ENCODE peak calls at places on chromosomes 6 and 20, in six cellular contexts. S is stomach; X is right lobe of liver; H is RWPE1; A is CD8-positive, alpha-beta T cell; B is HCT116. U is an unnamed sample.

GRCh38 chr20:4018015-4018748 is 2.8 kb upstream of the RNF24 start:
- DNase-seq in B (no peak), S (no peak), X (no peak), A (no peak), H (peak), U (no peak)

GRCh38 chr20:9359561-9360308 is 154.7 kb upstream of the LAMP5 start:
- DNase-seq in X (no peak), H (peak), S (peak), A (no peak), B (peak), U (no peak)

GRCh38 chr6:42572523-42572922 is 8.7 kb downstream of the UBR2 start:
- DNase-seq in H (no peak), S (no peak), A (no peak), B (no peak), X (no peak), U (no peak)

GRCh38 chr20:33896509-33896908 is 85.4 kb downstream of the CHMP4B start:
- DNase-seq in A (no peak), H (no peak), B (no peak), S (no peak), X (no peak), U (no peak)

GRCh38 chr6:37784585-37784967 is 35.0 kb upstream of the ZFAND3 start:
- DNase-seq in X (no peak), A (no peak), B (no peak), H (no peak), S (no peak), U (no peak)

GRCh38 chr6:166032366-166033171 is 135.1 kb downstream of the TBXT start:
- DNase-seq in H (no peak), S (no peak), A (no peak), X (no peak), B (peak), U (no peak)

GRCh38 chr20:46083531-46084061 is 6.2 kb downstream of the NCOA5 start:
- DNase-seq in X (no peak), A (no peak), H (no peak), S (no peak), B (no peak), U (no peak)

GRCh38 chr6:144678844-144679243 is 393.7 kb downstream of the UTRN start:
- DNase-seq in S (no peak), H (no peak), X (no peak), B (no peak), A (no peak), U (no peak)

GRCh38 chr20:31572701-31573554 is 32.2 kb upstream of the ID1 start:
- DNase-seq in S (peak), X (peak), A (peak), B (peak), H (peak), U (peak)

GRCh38 chr6:35668708-35669440 is 19.8 kb downstream of the FKBP5 start:
- DNase-seq in S (no peak), H (no peak), A (no peak), X (no peak), B (no peak), U (no peak)

GRCh38 chr6:37977715-37978114 is 158.2 kb downstream of the ZFAND3 start:
- DNase-seq in B (no peak), S (no peak), A (no peak), H (no peak), X (no peak), U (no peak)

GRCh38 chr6:15244605-15245360 is 1.1 kb upstream of the JARID2 start:
- DNase-seq in X (peak), A (no peak), H (peak), S (peak), B (no peak), U (peak)

GRCh38 chr20:46592580-46593362 is 42.3 kb upstream of the OCSTAMP start:
- DNase-seq in S (no peak), A (no peak), H (no peak), X (no peak), B (peak), U (peak)

GRCh38 chr6:33975631-33976424 is 170.1 kb downstream of the GRM4 start:
- DNase-seq in B (no peak), H (no peak), X (no peak), A (no peak), S (peak), U (no peak)

GRCh38 chr6:11854418-11855165 is 76.0 kb upstream of the ADTRP start:
- DNase-seq in X (no peak), B (no peak), S (no peak), H (peak), A (no peak), U (no peak)

GRCh38 chr20:58708246-58708931 is 15.8 kb downstream of the NPEPL1 start:
- DNase-seq in S (peak), X (peak), A (no peak), H (no peak), B (no peak), U (peak)

GRCh38 chr6:108837236-108837971 is 10.8 kb upstream of the ARMC2 start:
- DNase-seq in X (no peak), B (no peak), S (no peak), H (no peak), A (no peak), U (no peak)

GRCh38 chr20:25622450-25623224 is 1.2 kb downstream of the NANP start:
- DNase-seq in H (peak), A (no peak), S (no peak), X (no peak), B (no peak), U (no peak)
- TF ChIP-seq CTCF in H (no peak), A (no peak), S (no peak), X (no peak), B (no peak), U (no peak)

GRCh38 chr6:160015778-160016684 is 47.1 kb downstream of the IGF2R start:
- DNase-seq in B (no peak), A (no peak), S (no peak), X (no peak), H (no peak), U (no peak)
- H3K27ac ChIP-seq in B (no peak), A (peak), S (no peak), X (no peak), H (no peak), U (no peak)

GRCh38 chr6:137762168-137763090 is 104.6 kb upstream of the TNFAIP3 start:
- DNase-seq in S (no peak), H (no peak), X (no peak), B (no peak), A (no peak), U (no peak)

GRCh38 chr6:137764464-137764863 is 102.6 kb upstream of the TNFAIP3 start:
- DNase-seq in A (no peak), B (no peak), X (no peak), S (no peak), H (peak), U (no peak)

GRCh38 chr6:137765044-137765443 is 102.0 kb upstream of the TNFAIP3 start:
- DNase-seq in X (no peak), A (no peak), H (peak), S (no peak), B (no peak), U (no peak)

GRCh38 chr6:137763436-137763835 is 103.6 kb upstream of the TNFAIP3 start:
- DNase-seq in S (no peak), X (no peak), B (no peak), A (no peak), H (no peak), U (no peak)

DNA sequence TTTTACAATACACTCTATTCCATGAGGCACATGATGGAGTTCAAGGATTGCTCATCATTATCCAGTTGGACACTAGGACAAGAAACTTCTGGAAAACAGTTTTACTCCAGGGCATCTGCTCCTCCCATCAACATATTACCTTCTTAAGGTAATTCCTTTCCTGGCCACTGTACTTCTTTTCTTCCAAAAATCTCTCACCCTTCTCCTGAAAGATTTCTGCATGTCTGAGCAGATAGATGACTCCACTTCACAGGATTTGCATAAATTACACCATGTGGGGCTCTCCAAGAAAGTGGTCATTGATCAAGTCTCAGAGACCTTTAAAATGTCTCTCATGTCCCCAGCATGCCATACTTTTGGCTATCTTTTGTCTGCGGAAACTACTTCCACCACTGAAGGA is 103.2 kb upstream of the TNFAIP3 start:
- DNase-seq in B (no peak), H (peak), X (no peak), S (no peak), A (no peak), U (no peak)
- TF ChIP-seq CTCF in B (no peak), H (no peak), X (no peak), S (no peak), A (no peak), U (no peak)

GRCh38 chr6:113655761-113656160 is 201.4 kb upstream of the MARCKS start:
- DNase-seq in B (no peak), A (no peak), H (no peak), S (no peak), X (no peak), U (no peak)

GRCh38 chr6:113650610-113650979 is 206.6 kb upstream of the MARCKS start:
- DNase-seq in S (no peak), H (no peak), B (no peak), X (no peak), A (no peak), U (no peak)

GRCh38 chr6:113651920-113652319 is 205.2 kb upstream of the MARCKS start:
- DNase-seq in S (no peak), B (no peak), X (no peak), H (no peak), A (no peak), U (no peak)

GRCh38 chr6:113651120-113651519 is 206.0 kb upstream of the MARCKS start:
- DNase-seq in S (no peak), A (no peak), H (no peak), B (no peak), X (no peak), U (no peak)

DNA sequence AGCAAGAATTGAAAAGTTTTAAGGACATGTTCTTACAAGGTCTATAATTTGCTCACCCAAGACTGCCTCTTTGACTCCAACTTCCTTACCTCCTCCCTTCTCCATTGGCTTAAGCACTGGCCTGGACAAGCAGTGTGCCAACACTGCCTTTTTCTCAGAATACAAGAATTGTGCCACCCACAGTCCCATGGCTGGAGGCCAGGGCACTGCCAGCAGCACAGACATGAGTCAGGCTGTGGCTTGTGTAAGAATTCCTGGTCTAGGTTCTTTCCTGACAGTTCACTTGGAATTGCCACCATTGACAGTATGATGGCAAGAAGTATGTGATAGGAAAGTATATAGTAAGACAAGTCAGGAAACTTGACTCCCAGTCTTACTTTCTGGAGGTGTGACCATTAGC is 202.7 kb upstream of the MARCKS start:
- DNase-seq in A (no peak), B (peak), S (peak), X (peak), H (peak), U (peak)
- H3K27ac ChIP-seq in A (no peak), B (no peak), S (no peak), X (peak), H (peak), U (peak)

DNA sequence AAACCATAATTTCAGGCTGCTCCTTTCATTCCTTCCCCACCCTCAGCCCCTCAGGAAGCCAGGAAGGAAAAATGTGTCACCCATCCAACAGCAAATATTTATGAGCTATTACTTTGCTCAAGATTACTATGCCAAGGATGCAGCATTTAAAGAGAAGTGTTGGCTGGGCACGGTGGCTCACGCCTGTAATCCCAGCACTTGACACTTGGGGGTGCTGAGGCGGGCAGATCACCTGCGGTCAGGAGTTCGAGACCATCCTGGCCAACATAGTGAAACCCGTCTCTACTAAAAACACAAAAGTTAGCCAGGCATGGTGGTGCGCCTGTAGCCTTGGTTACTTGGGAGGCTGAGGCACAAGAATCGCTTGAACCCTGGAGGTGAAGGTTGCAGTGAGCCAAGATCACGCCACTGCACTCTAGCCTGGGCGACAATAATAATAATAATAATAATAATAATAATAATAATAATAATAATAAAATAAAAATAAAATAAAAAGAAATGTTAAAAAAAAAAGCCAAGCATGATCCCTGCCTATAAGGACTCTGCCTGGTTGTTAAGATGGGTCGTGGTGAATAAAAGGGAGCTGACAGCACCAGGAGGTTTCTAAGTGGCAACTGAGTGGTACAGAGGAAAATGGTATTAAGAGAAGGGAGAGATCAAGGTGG is 20.5 kb upstream of the TIAM2 start:
- DNase-seq in B (no peak), X (no peak), A (no peak), S (no peak), H (no peak), U (no peak)
- TF ChIP-seq CTCF in B (peak), X (no peak), A (no peak), S (no peak), H (no peak), U (no peak)

GRCh38 chr6:121503633-121504032 is 68.2 kb downstream of the GJA1 start:
- DNase-seq in B (no peak), A (no peak), H (no peak), X (no peak), S (no peak), U (no peak)
- H3K27ac ChIP-seq in B (no peak), A (no peak), H (no peak), X (no peak), S (no peak), U (peak)

DNA sequence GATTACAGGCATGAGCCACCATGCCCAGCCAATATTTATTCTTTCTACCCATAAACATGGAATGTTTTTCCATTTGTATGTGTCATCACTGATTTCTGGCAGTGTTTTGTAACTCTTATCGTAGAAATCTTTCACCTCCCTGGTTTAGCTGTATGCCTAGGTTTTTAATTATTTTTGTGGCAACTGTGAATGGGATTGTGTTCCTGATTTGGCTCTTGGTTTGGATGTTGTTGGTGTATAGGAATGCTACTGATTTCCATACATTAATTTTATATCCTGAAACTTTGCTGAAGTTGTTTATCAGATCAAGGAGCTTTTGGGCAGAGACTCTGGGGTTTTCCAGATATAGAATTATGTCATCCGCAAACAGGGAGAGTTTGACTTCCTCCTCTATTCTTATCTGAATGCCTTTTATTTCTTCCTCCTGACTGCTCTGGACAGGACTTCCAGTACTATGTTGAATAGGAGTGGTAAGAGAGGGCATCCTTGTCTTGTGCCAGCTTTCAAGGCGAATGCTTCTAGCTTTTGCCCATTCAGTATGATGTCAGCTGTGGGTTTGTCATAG is 198.6 kb downstream of the ZDHHC14 start:
- DNase-seq in X (no peak), S (no peak), B (no peak), A (no peak), H (no peak), U (no peak)
- TF ChIP-seq CTCF in X (no peak), S (no peak), B (no peak), A (no peak), H (no peak), U (no peak)